ENCODE peak calls at places on chromosomes 6 and 20, in seven cellular contexts. B, N, C, S, R, L and G are unnamed samples.

GRCh38 chr20:24316731-24317130 is 152.7 kb upstream of the SYNDIG1 start:
- DNase-seq in S (no peak), L (no peak), C (no peak), N (no peak), B (no peak), R (no peak), G (no peak)

GRCh38 chr6:45417461-45417860 is 39.7 kb upstream of the SUPT3H start:
- DNase-seq in S (no peak), R (no peak), C (no peak), L (no peak), B (no peak), N (no peak), G (no peak)

GRCh38 chr6:46926481-46926880 is 4.7 kb upstream of the ADGRF5 start:
- DNase-seq in N (no peak), R (no peak), S (no peak), L (no peak), B (no peak), C (peak; percentile 53), G (no peak)

GRCh38 chr6:92849636-92850035 is 569.7 kb downstream of the EPHA7 start:
- DNase-seq in L (no peak), C (no peak), B (no peak), S (no peak), N (no peak), R (no peak), G (no peak)

GRCh38 chr6:67792996-67793395 is 842.1 kb upstream of the ADGRB3 start:
- DNase-seq in N (no peak), C (no peak), R (no peak), B (no peak), S (no peak), L (no peak), G (no peak)

GRCh38 chr6:110723017-110723416 is 92.3 kb downstream of the CDK19 start:
- DNase-seq in B (no peak), R (no peak), C (no peak), S (no peak), N (no peak), L (no peak), G (no peak)

GRCh38 chr6:365835-366234 is 25.7 kb upstream of the IRF4 start:
- DNase-seq in L (no peak), B (no peak), N (no peak), S (no peak), R (no peak), C (no peak), G (no peak)

GRCh38 chr6:14381225-14381887 is 263.8 kb downstream of the CD83 start:
- DNase-seq in R (peak; percentile 58), B (no peak), S (no peak), L (no peak), C (no peak), N (no peak), G (no peak)

GRCh38 chr6:105620878-105621277 is 218.0 kb upstream of the PREP start:
- DNase-seq in L (no peak), S (no peak), B (no peak), R (no peak), C (peak; percentile 8), N (no peak), G (no peak)

GRCh38 chr6:28922841-28923317 is 906 bp downstream of the TRIM27 start:
- DNase-seq in L (no peak), S (peak; percentile 31), N (no peak), B (peak; percentile 20), R (peak; percentile 7), C (peak; percentile 60), G (no peak)

GRCh38 chr6:35014786-35015185 is 125.7 kb downstream of the ANKS1A start:
- DNase-seq in B (no peak), S (no peak), L (no peak), R (no peak), N (no peak), C (peak; percentile 28), G (no peak)

GRCh38 chr6:74356385-74356784 is 660.4 kb downstream of the CD109 start:
- DNase-seq in S (no peak), B (no peak), C (no peak), R (no peak), L (peak; percentile 12), N (no peak), G (no peak)

GRCh38 chr6:122651604-122652003 is 41.4 kb downstream of the PKIB start:
- DNase-seq in B (no peak), R (no peak), N (no peak), C (peak; percentile 41), L (peak; percentile 3), S (no peak), G (no peak)

GRCh38 chr6:144149894-144150672 is at the start of gene STX11:
- DNase-seq in C (peak; percentile 31), S (peak; percentile 24), R (no peak), L (no peak), B (peak; percentile 72), N (peak; percentile 78), G (peak; percentile 56)

GRCh38 chr6:33694401-33694931 is 17.0 kb downstream of the UQCC2 start:
- DNase-seq in B (no peak), S (no peak), N (no peak), R (no peak), L (peak; percentile 60), C (peak; percentile 52), G (no peak)

GRCh38 chr20:50815162-50815989 is 20.5 kb downstream of the BCAS4 start:
- DNase-seq in B (no peak), R (no peak), N (no peak), L (peak; percentile 76), S (no peak), C (no peak), G (no peak)

GRCh38 chr6:39558791-39559190 is 166.4 kb downstream of the KIF6 start:
- DNase-seq in B (no peak), R (no peak), N (no peak), C (no peak), S (no peak), L (no peak), G (no peak)

GRCh38 chr6:51618563-51618962 is 468.9 kb downstream of the PKHD1 start:
- DNase-seq in L (no peak), R (no peak), C (no peak), B (no peak), N (no peak), S (no peak), G (peak; percentile 32)

GRCh38 chr6:3363296-3364025 is 93.4 kb downstream of the SLC22A23 start:
- DNase-seq in C (no peak), R (no peak), N (no peak), L (no peak), S (no peak), B (no peak), G (no peak)

GRCh38 chr6:132153221-132153896 is 202.2 kb upstream of the CCN2 start:
- DNase-seq in R (no peak), L (peak; percentile 89), C (peak; percentile 80), B (no peak), S (no peak), N (no peak), G (no peak)

GRCh38 chr6:119078449-119079287 is at the start of gene FAM184A:
- DNase-seq in S (peak; percentile 74), N (peak; percentile 82), B (peak; percentile 86), C (peak; percentile 60), R (peak; percentile 61), L (peak; percentile 30), G (peak; percentile 50)

GRCh38 chr6:25056130-25056529 is 120.4 kb upstream of the RIPOR2 start:
- DNase-seq in S (no peak), C (no peak), R (no peak), N (no peak), L (no peak), B (no peak), G (no peak)

GRCh38 chr6:66496659-66497058 is 789.6 kb upstream of the EYS start:
- DNase-seq in B (peak; percentile 32), S (no peak), R (peak; percentile 27), L (peak; percentile 63), N (no peak), C (no peak), G (peak; percentile 56)

GRCh38 chr6:129102741-129103140 is 219.8 kb downstream of the LAMA2 start:
- DNase-seq in S (no peak), B (no peak), R (no peak), L (no peak), N (peak; percentile 76), C (peak; percentile 94), G (no peak)

GRCh38 chr20:43188234-43188653 is 1.5 kb downstream of the PTPRT start:
- DNase-seq in R (no peak), N (no peak), B (no peak), L (no peak), S (no peak), C (no peak), G (peak; percentile 64)

GRCh38 chr6:133768656-133769295 is 120.1 kb upstream of the TCF21 start:
- DNase-seq in R (no peak), L (no peak), N (peak; percentile 74), B (no peak), S (no peak), C (peak; percentile 70), G (no peak)

GRCh38 chr6:35493307-35493983 is 3.4 kb downstream of the TEAD3 start:
- DNase-seq in L (no peak), C (no peak), N (peak; percentile 75), B (no peak), S (no peak), R (no peak), G (no peak)